ENCODE peak calls at places on chromosomes 6 and 20, in five cellular contexts. R, L, P, X and W are unnamed samples.

GRCh38 chr6:138455746-138456392 is 43.4 kb downstream of the NHSL1 start:
- DNase-seq in R (no peak), L (no peak), P (no peak), X (no peak), W (no peak)

GRCh38 chr6:147782302-147782701 is 273.8 kb downstream of the SAMD5 start:
- DNase-seq in R (no peak), L (no peak), P (no peak), X (no peak), W (no peak)

GRCh38 chr20:56420940-56421688 is 9.1 kb downstream of the CASS4 start:
- DNase-seq in R (no peak), L (no peak), P (no peak), X (no peak), W (no peak)

GRCh38 chr6:169167581-169168301 is 85.9 kb downstream of the THBS2 start:
- DNase-seq in R (no peak), L (no peak), P (peak), X (no peak), W (no peak)

GRCh38 chr6:105898286-105898685 is 187.8 kb upstream of the PRDM1 start:
- DNase-seq in R (no peak), L (no peak), P (no peak), X (no peak), W (no peak)

GRCh38 chr6:5677219-5678000 is 329.3 kb downstream of the NRN1 start:
- DNase-seq in R (no peak), L (no peak), P (no peak), X (no peak), W (no peak)

GRCh38 chr6:38155144-38155543 is 335.6 kb downstream of the ZFAND3 start:
- DNase-seq in R (no peak), L (no peak), P (no peak), X (no peak), W (no peak)

GRCh38 chr6:157634566-157634965 is 188.5 kb upstream of the SNX9 start:
- DNase-seq in R (no peak), L (no peak), P (no peak), X (no peak), W (no peak)

GRCh38 chr6:160042788-160043301 is 74.0 kb downstream of the IGF2R start:
- DNase-seq in R (no peak), L (no peak), P (no peak), X (no peak), W (no peak)

GRCh38 chr20:23326774-23327173 is 23.8 kb upstream of the NXT1 start:
- DNase-seq in R (no peak), L (peak), P (no peak), X (no peak), W (no peak)

GRCh38 chr6:27545271-27546046 is 72.6 kb upstream of the ZNF184 start:
- DNase-seq in R (no peak), L (no peak), P (no peak), X (no peak), W (peak)

GRCh38 chr6:46790359-46790874 is 2.8 kb upstream of the MEP1A start:
- DNase-seq in R (no peak), L (no peak), P (no peak), X (no peak), W (no peak)

GRCh38 chr6:169445661-169446581 is 192.3 kb upstream of the THBS2 start:
- DNase-seq in R (no peak), L (peak), P (peak), X (no peak), W (no peak)

GRCh38 chr6:155147958-155148663 is 115.7 kb upstream of the CLDN20 start:
- DNase-seq in R (no peak), L (no peak), P (no peak), X (no peak), W (no peak)

GRCh38 chr6:149488815-149489214 is 4.0 kb upstream of the ZC3H12D start:
- DNase-seq in R (no peak), L (no peak), P (no peak), X (no peak), W (no peak)

GRCh38 chr6:14120556-14120955 is 3.0 kb downstream of the CD83 start:
- DNase-seq in R (no peak), L (no peak), P (no peak), X (no peak), W (no peak)

GRCh38 chr6:157226761-157227160 is 96.6 kb downstream of the TMEM242 start:
- DNase-seq in R (no peak), L (no peak), P (no peak), X (no peak), W (no peak)

GRCh38 chr20:63107449-63108200 is 100.9 kb upstream of the BHLHE23 start:
- DNase-seq in R (no peak), L (no peak), P (no peak), X (peak), W (no peak)

GRCh38 chr6:21953831-21954801 is 342.7 kb downstream of the PRL start:
- DNase-seq in R (no peak), L (peak), P (no peak), X (no peak), W (peak)

GRCh38 chr6:12957321-12958051 is 240.9 kb downstream of the PHACTR1 start:
- DNase-seq in R (no peak), L (no peak), P (no peak), X (peak), W (no peak)

GRCh38 chr20:24289737-24290481 is 179.5 kb upstream of the SYNDIG1 start:
- DNase-seq in R (no peak), L (no peak), P (no peak), X (no peak), W (no peak)

GRCh38 chr6:5191222-5191621 is 69.5 kb downstream of the LYRM4 start:
- DNase-seq in R (no peak), L (no peak), P (no peak), X (no peak), W (no peak)

GRCh38 chr6:139605350-139605749 is 230.9 kb upstream of the CITED2 start:
- DNase-seq in R (no peak), L (no peak), P (no peak), X (no peak), W (no peak)